ENCODE peak calls at places on chromosomes 6 and 20, in six cellular contexts. J is HCT116, X is fibroblast of lung, C is GM12878, S is astrocyte, T is mammary epithelial cell. V is an unnamed sample.
A peak's percentile ranks its signal among the peaks of the same experiment; 100 is the strongest.

GRCh38 chr6:115613488-115613887 is 447.2 kb downstream of the FRK start:
- DNase-seq in X (peak; percentile 92), C (no peak), S (peak; percentile 92), J (no peak), T (no peak), V (peak; percentile 88)

GRCh38 chr20:33859157-33859695 is 48.1 kb downstream of the CHMP4B start:
- DNase-seq in J (no peak), S (no peak), C (no peak), T (no peak), X (no peak), V (no peak)

GRCh38 chr6:45685076-45685475 is 307.3 kb upstream of the SUPT3H start:
- DNase-seq in X (peak; percentile 45), J (no peak), C (no peak), S (no peak), T (no peak), V (no peak)

GRCh38 chr6:79946773-79947190 is 571 bp downstream of the ELOVL4 start:
- DNase-seq in C (no peak), T (peak; percentile 26), J (no peak), S (peak; percentile 10), X (peak; percentile 39), V (peak; percentile 65)

GRCh38 chr6:105045546-105045945 is 88.6 kb downstream of the LIN28B start:
- DNase-seq in J (no peak), X (peak; percentile 82), T (peak; percentile 41), C (no peak), S (peak; percentile 72), V (peak; percentile 75)

GRCh38 chr6:1821188-1822183 is 211.8 kb downstream of the FOXC1 start:
- DNase-seq in J (no peak), X (peak; percentile 56), S (peak; percentile 40), T (no peak), C (peak; percentile 4), V (peak; percentile 63)

GRCh38 chr6:12335131-12335527 is 45.0 kb downstream of the EDN1 start:
- DNase-seq in J (no peak), T (no peak), S (no peak), C (peak; percentile 51), X (no peak), V (no peak)

GRCh38 chr6:110360671-110361070 is 2.5 kb upstream of the METTL24 start:
- DNase-seq in J (no peak), C (no peak), S (no peak), X (no peak), T (no peak), V (no peak)

GRCh38 chr20:25082498-25082873 is 545 bp upstream of the VSX1 start:
- DNase-seq in T (no peak), S (no peak), J (no peak), X (no peak), C (no peak), V (no peak)

GRCh38 chr20:25081065-25081729 is 744 bp downstream of the VSX1 start:
- DNase-seq in J (no peak), X (no peak), S (no peak), C (no peak), T (no peak), V (peak; percentile 30)

GRCh38 chr20:25083141-25083772 is 1.3 kb upstream of the VSX1 start:
- DNase-seq in S (no peak), J (no peak), X (no peak), C (no peak), T (no peak), V (no peak)

GRCh38 chr20:25083773-25084615 is 2.1 kb upstream of the VSX1 start:
- DNase-seq in C (no peak), S (no peak), T (no peak), J (no peak), X (no peak), V (no peak)

GRCh38 chr20:25081730-25082497 is at the start of gene VSX1:
- DNase-seq in J (no peak), X (no peak), T (no peak), C (no peak), S (no peak), V (no peak)
- TF ChIP-seq EZH2 in J (no peak), X (no peak), T (no peak), C (no peak), S (peak; percentile 52), V (no peak)

GRCh38 chr6:112030965-112031660 is 22.8 kb upstream of the CCN6 start:
- DNase-seq in C (no peak), T (no peak), S (no peak), X (no peak), J (no peak), V (peak; percentile 31)
- H3K4me2 ChIP-seq in C (no peak overlapping the region), T (no peak overlapping the region), S (no peak overlapping the region), X (no peak overlapping the region), J (no peak overlapping the region), V (no peak overlapping the region)

DNA sequence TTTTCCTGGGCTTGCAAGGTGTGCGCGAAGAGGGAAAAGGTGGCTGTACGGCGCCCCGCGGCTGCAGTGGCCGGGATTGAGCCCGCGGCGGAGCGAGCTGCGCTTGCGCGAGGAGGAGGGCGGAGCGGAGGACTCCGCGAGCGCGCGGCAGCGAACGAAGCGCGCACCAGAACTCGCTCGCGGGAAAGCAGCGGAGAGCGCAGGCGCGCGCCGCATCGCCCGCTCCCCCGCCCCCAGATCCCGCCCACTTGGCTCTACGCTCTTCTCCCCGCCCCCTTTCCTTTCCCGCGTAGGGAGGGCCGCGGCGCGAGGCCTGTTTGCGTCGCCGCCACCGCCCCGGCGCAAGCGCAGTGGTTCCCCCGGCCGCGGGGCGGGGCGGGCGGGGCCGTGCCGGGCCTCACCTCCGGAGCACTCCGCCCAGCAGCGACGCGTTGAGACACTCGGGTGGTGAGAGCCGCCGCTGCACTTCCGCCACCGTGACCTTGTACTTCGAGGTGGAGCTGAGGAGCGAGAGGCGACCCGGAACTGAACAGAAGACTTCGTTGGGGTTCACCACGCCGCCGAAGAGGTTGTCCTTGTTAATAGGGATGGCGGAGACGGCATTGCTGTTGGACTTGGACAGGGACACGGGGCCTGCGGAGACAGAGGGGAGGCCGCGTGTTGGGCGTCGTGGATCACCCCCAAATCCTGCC is 10.6 kb downstream of the TFAP2A start:
- DNase-seq in C (peak; percentile 79), T (peak; percentile 97), X (peak; percentile 88), J (peak; percentile 92), S (peak; percentile 77), V (peak; percentile 98)
- TF ChIP-seq EZH2 in C (no peak), T (no peak), X (no peak), J (no peak), S (no peak), V (no peak)

GRCh38 chr6:84243240-84243639 is 15.8 kb upstream of the CEP162 start:
- DNase-seq in X (no peak), J (no peak), C (no peak), T (no peak), S (no peak), V (peak; percentile 53)
- H3K4me2 ChIP-seq in X (no peak overlapping the region), J (no peak overlapping the region), C (no peak overlapping the region), T (no peak overlapping the region), S (no peak overlapping the region), V (no peak overlapping the region)

GRCh38 chr20:63466861-63467260 is 5.6 kb downstream of the KCNQ2 start:
- DNase-seq in J (no peak), S (no peak), C (no peak), X (no peak), T (no peak), V (no peak)
- TF ChIP-seq EZH2 in J (no peak), S (no peak), C (no peak), X (no peak), T (no peak), V (no peak)